ENCODE peak calls at places on chromosomes 7 and 10, in six cellular contexts. Z is MM.1S, K is GM06990, V is HFF-Myc, B is stomach, Y is fibroblast of lung. R is an unnamed sample.

GRCh38 chr10:29811751-29812427 is 177.1 kb upstream of the SVIL start:
- DNase-seq in Z (no peak), K (no peak), V (peak; percentile 83), B (no peak), Y (peak; percentile 99), R (peak; percentile 93)

GRCh38 chr7:12066561-12066960 is 144.5 kb upstream of the TMEM106B start:
- DNase-seq in Z (no peak), K (no peak), V (no peak), B (no peak), Y (no peak), R (no peak)

GRCh38 chr7:44489955-44490350 is 505 bp downstream of the NUDCD3 start:
- DNase-seq in Z (no peak), K (no peak), V (no peak), B (peak; percentile 25), Y (peak; percentile 39), R (peak; percentile 45)

GRCh38 chr10:64534616-64535015 is 1013.4 kb downstream of the REEP3 start:
- DNase-seq in Z (no peak), K (no peak), V (no peak), B (no peak), Y (no peak), R (no peak)

GRCh38 chr10:104472957-104473745 is 119.5 kb downstream of the CFAP58 start:
- DNase-seq in Z (no peak), K (no peak), V (no peak), B (peak; percentile 71), Y (no peak), R (no peak)

GRCh38 chr10:48541144-48541795 is 63.6 kb downstream of the ARHGAP22 start:
- DNase-seq in Z (no peak), K (no peak), V (no peak), B (peak; percentile 19), Y (no peak), R (no peak)

GRCh38 chr7:68610751-68611150 is 987.5 kb upstream of the AUTS2 start:
- DNase-seq in Z (no peak), K (no peak), V (no peak), B (no peak), Y (no peak), R (no peak)

GRCh38 chr10:77165445-77166316 is 471.9 kb downstream of the KCNMA1 start:
- DNase-seq in Z (peak; percentile 51), K (peak; percentile 29), V (peak; percentile 65), B (peak; percentile 38), Y (peak; percentile 76), R (peak; percentile 53)

GRCh38 chr10:132665946-132666732 is 119.8 kb downstream of the NKX6-2 start:
- DNase-seq in Z (no peak), K (no peak), V (peak; percentile 53), B (no peak), Y (peak; percentile 77), R (peak; percentile 92)

DNA sequence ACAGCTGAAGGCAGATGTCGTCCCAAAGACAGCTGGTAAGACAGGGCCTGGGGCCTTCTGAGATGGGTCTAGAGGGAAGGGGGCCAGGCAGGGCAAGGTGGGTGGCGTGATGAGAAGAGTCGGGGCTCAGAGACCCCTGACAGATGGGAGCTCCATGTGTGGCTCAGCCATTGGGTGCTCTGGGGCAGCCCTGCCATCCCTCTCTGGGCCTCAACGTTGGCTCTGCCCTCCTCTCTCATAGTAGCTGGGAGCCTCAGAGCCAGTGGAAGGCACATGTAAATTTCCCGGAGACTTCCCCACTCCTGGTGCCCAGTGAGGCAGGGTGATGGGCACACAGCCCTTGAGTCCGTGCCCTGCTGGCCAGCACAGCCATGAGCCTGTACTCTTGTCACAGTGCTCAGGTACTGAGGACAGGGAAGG is 1.8 kb downstream of the PPIF start:
- DNase-seq in Z (no peak), K (no peak), V (no peak), B (no peak), Y (no peak), R (no peak)
- H3K4me3 ChIP-seq in Z (peak overlapping the region; percentile 92), K (peak overlapping the region; percentile 81), V (peak overlapping the region; percentile 91), B (peak overlapping the region; percentile 72), Y (peak overlapping the region; percentile 56), R (peak overlapping the region; percentile 83)

GRCh38 chr7:105932835-105933477 is 30.1 kb upstream of the CDHR3 start:
- DNase-seq in Z (no peak), K (no peak), V (peak; percentile 89), B (no peak), Y (peak; percentile 73), R (peak; percentile 96)

GRCh38 chr7:105931179-105931578 is 31.9 kb upstream of the CDHR3 start:
- DNase-seq in Z (no peak), K (no peak), V (no peak), B (no peak), Y (no peak), R (no peak)

GRCh38 chr7:105937411-105937810 is 25.7 kb upstream of the CDHR3 start:
- DNase-seq in Z (no peak), K (no peak), V (no peak), B (no peak), Y (no peak), R (no peak)

GRCh38 chr7:105935250-105935649 is 27.8 kb upstream of the CDHR3 start:
- DNase-seq in Z (no peak), K (no peak), V (no peak), B (peak; percentile 54), Y (no peak), R (no peak)

DNA sequence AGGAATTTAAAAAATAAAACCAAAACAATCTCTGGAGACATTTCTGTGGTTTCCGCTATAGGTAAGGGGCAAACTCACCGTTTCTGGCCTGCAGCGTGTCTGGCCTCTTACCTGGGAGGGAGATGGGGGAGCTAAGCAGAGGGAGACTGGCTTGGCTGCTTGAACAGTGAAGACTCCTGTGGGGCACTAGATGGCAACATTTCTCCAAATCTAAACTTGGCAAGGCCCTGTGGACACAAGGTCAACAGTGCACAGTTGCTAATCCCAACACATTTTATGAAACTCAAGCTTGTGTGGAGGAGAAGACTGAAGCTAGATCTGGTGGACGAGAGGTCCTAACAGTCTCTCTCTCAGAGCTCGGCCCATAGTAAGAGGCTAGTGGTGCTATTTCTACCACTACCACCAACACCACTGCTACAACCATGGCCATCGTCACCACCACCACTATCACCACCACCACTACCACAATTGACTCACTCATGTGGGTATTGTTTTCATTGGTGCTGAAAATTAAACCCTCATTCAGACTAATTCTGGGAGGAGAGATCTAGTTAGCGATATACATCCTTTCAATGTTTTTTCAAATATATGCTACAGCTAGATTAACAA is 28.4 kb upstream of the CDHR3 start:
- DNase-seq in Z (peak; percentile 25), K (no peak), V (peak; percentile 19), B (peak; percentile 56), Y (peak; percentile 89), R (peak; percentile 79)
- TF ChIP-seq CTCF in Z (peak; percentile 26), K (peak; percentile 28), V (peak; percentile 25), B (peak; percentile 48), Y (peak; percentile 32), R (peak; percentile 30)

DNA sequence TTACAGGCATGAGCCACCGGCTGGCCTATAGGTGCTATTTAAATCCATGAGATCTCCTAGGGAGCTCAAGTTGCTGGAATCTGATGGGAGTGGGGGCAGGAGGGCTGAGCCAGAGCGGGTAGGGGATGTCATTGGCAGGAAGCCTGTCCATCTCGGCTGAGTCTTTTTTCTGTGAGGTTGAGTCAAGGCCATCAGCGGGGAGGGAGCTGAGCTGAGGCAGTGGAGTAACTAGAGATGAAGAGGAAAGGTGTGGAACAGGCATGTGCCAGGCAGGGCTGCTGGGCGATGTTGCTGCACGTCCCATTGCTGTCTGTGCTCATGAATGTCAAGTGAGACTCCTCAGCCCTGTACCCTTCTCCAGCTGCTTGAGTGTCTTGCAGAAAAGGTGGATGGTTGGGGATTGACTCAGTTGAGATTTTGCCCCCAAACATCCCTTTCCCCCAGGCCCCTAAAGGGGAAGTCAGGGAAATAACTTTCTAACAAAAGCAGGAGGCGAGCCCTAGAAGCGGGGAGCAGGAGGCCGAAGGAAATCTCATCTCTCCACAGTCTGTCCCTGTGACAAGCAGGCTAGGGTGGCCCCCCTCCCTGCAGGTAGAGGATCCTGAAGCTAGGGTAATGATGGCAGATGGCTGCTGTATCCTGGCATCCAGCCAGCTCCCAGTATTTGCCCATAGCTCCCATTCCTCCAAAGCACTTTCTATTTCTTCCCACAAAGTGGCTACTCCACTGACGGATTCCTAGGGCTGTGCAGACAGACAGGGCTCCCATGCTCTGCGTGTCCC is 5.4 kb downstream of the ATP6V1F start:
- DNase-seq in Z (no peak), K (no peak), V (no peak), B (peak; percentile 45), Y (no peak), R (no peak)
- H3K4me3 ChIP-seq in Z (no peak overlapping the region), K (no peak overlapping the region), V (no peak overlapping the region), B (no peak overlapping the region), Y (no peak overlapping the region), R (no peak overlapping the region)

DNA sequence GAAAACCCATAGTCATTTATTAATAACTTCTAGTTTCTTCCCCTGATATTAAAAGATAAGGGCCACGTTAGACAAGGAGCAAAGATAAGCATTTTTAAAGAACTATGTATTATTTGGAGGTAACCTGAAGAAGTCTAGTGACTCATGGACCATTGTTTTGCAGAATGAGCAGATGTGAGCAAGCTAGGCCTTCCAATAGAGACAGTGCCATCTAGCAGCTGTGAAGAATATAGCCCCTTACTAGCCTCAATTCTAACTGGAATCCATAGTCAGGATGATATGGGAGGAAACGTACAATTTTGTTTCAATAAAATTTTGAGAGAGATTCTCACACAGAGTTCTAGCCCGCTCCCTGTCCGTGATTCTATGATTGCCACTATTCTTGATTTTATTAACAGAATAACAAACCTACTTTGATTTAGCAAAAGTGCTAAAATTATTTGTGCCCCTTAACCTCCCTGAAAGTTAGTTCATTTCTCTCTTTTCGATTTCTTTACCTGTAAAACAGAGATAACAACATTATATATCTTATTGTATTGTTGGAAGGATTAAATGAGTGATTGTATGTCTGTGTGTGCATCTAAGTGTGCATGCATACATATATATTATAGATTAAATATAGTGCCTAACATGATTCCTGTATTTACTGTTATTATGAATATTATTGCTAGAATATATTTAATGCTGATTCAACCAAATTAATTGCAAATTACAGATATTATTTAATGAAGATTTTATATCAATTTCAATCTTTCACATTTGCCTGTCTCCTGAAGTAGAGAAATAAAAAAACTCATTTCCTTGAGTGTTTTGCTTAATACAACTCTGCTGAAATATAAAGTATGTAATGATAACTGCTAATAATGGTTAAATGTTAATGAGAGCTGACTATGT is 22.7 kb downstream of the FAM237B start:
- DNase-seq in Z (peak; percentile 53), K (no peak), V (peak; percentile 42), B (no peak), Y (peak; percentile 76), R (peak; percentile 85)
- TF ChIP-seq CTCF in Z (peak; percentile 63), K (peak; percentile 69), V (peak; percentile 71), B (peak; percentile 13), Y (peak; percentile 82), R (peak; percentile 82)

GRCh38 chr10:14601872-14602725 is 172.6 kb downstream of the FAM107B start:
- DNase-seq in Z (peak; percentile 76), K (peak; percentile 62), V (no peak), B (peak; percentile 72), Y (peak; percentile 52), R (peak; percentile 61)
- H3K4me3 ChIP-seq in Z (peak overlapping the region; percentile 78), K (peak overlapping the region; percentile 87), V (peak overlapping the region; percentile 66), B (peak overlapping the region; percentile 70), Y (peak overlapping the region; percentile 39), R (peak overlapping the region; percentile 69)

DNA sequence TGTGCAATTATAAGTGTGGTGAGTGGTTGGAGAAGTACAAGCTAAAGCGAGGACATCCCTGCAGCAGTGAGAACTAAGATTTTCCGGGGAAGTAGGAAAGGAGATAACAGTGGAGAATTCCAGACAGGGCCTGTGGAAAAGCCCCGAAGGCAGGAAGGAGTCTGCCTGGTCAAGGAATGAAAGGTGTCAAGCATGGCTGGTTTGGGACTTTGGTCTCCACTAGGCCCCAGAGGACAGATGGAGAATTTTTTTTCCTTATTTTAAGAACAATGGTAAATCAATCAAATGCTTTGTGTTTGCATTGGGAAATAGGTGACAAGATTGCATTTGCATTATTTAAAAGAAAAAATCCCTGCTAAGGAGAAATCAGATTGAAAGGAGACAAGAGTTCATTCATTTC is 3.2 kb upstream of the CEP55 start:
- DNase-seq in Z (no peak), K (no peak), V (no peak), B (no peak), Y (no peak), R (no peak)
- TF ChIP-seq CTCF in Z (no peak), K (no peak), V (no peak), B (no peak), Y (no peak), R (no peak)

R was measured in foreskin fibroblast.